ENCODE peak calls at places on chromosome 10, in five cellular contexts. A, G, R, S and F are unnamed samples.

GRCh38 chr10:61554925-61555324 is 101.7 kb upstream of the TMEM26 start:
- DNase-seq in A (no peak), G (no peak), R (no peak), S (no peak), F (no peak)

GRCh38 chr10:112261281-112261822 is 21.8 kb upstream of the TECTB start:
- DNase-seq in A (no peak), G (no peak), R (no peak), S (no peak), F (no peak)

GRCh38 chr10:67607472-67607871 is 88.5 kb downstream of the CTNNA3 start:
- DNase-seq in A (no peak), G (no peak), R (no peak), S (no peak), F (no peak)

GRCh38 chr10:17001961-17002749 is 127.5 kb downstream of the CUBN start:
- DNase-seq in A (no peak), G (no peak), R (no peak), S (no peak), F (no peak)

GRCh38 chr10:86795353-86795752 is 38.9 kb downstream of the BMPR1A start:
- DNase-seq in A (no peak), G (no peak), R (peak), S (peak), F (no peak)

GRCh38 chr10:62046522-62047239 is 145.2 kb downstream of the ARID5B start:
- DNase-seq in A (no peak), G (no peak), R (peak), S (peak), F (no peak)

GRCh38 chr10:100184426-100185219 is 1.2 kb downstream of the ERLIN1 start:
- DNase-seq in A (no peak), G (no peak), R (no peak), S (no peak), F (no peak)

GRCh38 chr10:91901784-91902677 is 7.3 kb downstream of the FGFBP3 start:
- DNase-seq in A (no peak), G (no peak), R (peak), S (peak), F (peak)

GRCh38 chr10:65126288-65126687 is 1605.1 kb downstream of the REEP3 start:
- DNase-seq in A (no peak), G (no peak), R (no peak), S (no peak), F (no peak)

GRCh38 chr10:1574719-1575118 is 162.6 kb downstream of the ADARB2 start:
- DNase-seq in A (no peak), G (no peak), R (no peak), S (no peak), F (no peak)

GRCh38 chr10:3179174-3179573 is 6.6 kb upstream of the PITRM1 start:
- DNase-seq in A (no peak), G (no peak), R (no peak), S (no peak), F (no peak)

GRCh38 chr10:62582804-62583208 is 208.6 kb downstream of the ZNF365 start:
- DNase-seq in A (no peak), G (no peak), R (no peak), S (peak), F (no peak)

GRCh38 chr10:131804551-131805295 is 96.1 kb upstream of the PPP2R2D start:
- DNase-seq in A (no peak), G (no peak), R (no peak), S (no peak), F (no peak)

GRCh38 chr10:86646933-86647332 is 7.4 kb upstream of the OPN4 start:
- DNase-seq in A (no peak), G (no peak), R (no peak), S (no peak), F (no peak)

GRCh38 chr10:85646312-85646711 is 720.3 kb downstream of the GRID1 start:
- DNase-seq in A (no peak), G (no peak), R (peak), S (peak), F (peak)

GRCh38 chr10:46226900-46227558 is 59.8 kb upstream of the ANTXRL start:
- DNase-seq in A (no peak), G (no peak), R (no peak), S (no peak), F (no peak)

GRCh38 chr10:24519950-24520349 is 203.7 kb downstream of the ARHGAP21 start:
- DNase-seq in A (no peak), G (no peak), R (no peak), S (no peak), F (no peak)

GRCh38 chr10:49645417-49646255 is 31.8 kb downstream of the CHAT start:
- DNase-seq in A (no peak), G (no peak), R (no peak), S (no peak), F (no peak)

GRCh38 chr10:3803884-3804741 is 19.1 kb upstream of the KLF6 start:
- DNase-seq in A (no peak), G (no peak), R (no peak), S (no peak), F (no peak)

GRCh38 chr10:124220971-124221355 is 127.6 kb upstream of the CHST15 start:
- DNase-seq in A (no peak), G (no peak), R (no peak), S (no peak), F (no peak)

GRCh38 chr10:7529638-7530037 is 118.8 kb upstream of the SFMBT2 start:
- DNase-seq in A (no peak), G (no peak), R (no peak), S (peak), F (no peak)

GRCh38 chr10:104456817-104457657 is 103.4 kb downstream of the CFAP58 start:
- DNase-seq in A (no peak), G (no peak), R (no peak), S (no peak), F (no peak)

GRCh38 chr10:43862756-43863155 is 214.1 kb upstream of the ZNF32 start:
- DNase-seq in A (no peak), G (no peak), R (no peak), S (peak), F (no peak)

GRCh38 chr10:126895214-126895781 is 9.9 kb upstream of the DOCK1 start:
- DNase-seq in A (no peak), G (no peak), R (no peak), S (no peak), F (no peak)

GRCh38 chr10:71966046-71967004 is 2.1 kb downstream of the CHST3 start:
- DNase-seq in A (no peak), G (no peak), R (no peak), S (peak), F (peak)
- H3K4me3 ChIP-seq in A (peak), G (peak), R (peak), S (peak), F (peak)

GRCh38 chr10:102613286-102613685 is 31.0 kb upstream of the TRIM8 start:
- DNase-seq in A (no peak), G (no peak), R (no peak), S (no peak), F (no peak)
- H3K4me3 ChIP-seq in A (no peak), G (no peak), R (no peak), S (no peak), F (no peak)

DNA sequence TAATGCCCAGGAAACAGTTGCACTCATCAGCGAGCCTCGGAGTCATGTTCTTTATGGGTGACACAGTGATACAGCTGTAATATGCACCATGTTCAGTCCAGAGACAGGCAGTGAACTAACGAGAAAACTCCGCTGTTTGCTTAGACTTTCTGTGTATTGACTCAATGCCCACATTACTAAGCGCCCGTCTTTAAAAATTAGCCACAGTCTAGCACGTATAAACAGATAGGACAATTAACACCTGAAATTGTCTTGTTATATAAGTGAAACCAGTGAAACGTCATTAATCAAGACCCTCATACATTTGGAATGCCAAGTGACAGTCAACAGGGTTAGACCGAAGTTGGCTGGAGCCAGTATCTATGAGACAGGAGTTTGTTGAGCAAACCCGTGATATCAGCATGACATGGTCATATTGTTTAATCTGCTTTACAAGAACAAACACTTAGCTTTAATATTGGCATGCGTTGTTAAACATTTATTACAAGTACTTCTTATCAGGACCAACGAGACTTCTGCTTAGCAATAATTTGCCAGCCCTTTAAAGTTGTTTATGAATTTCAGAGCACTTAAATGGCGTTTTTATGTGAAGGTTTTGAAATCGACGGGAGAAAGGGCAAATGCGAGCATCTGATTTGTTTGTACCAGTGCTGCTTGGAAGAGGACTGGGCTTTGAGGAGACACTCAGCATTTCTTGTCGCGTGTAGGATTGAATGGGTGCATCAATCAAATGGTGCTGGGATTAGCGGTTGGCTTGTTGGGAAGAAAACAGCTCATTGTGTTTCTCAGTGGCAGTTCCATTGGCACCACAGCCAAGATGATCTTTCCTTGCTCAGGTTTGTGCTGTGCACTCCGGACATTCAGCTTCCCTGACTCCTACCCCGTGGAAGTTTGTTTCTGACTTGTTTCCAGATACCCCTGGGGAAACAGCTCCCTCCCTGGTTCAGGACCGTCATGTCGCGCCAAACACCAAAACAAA is 56.3 kb downstream of the CAMK1D start:
- DNase-seq in A (no peak), G (no peak), R (no peak), S (no peak), F (no peak)
- H3K4me3 ChIP-seq in A (no peak), G (no peak), R (no peak), S (no peak), F (no peak)

GRCh38 chr10:11831520-11831951 is 8.4 kb downstream of the PROSER2 start:
- DNase-seq in A (no peak), G (no peak), R (no peak), S (no peak), F (peak)
- H3K4me3 ChIP-seq in A (no peak), G (no peak), R (no peak), S (no peak), F (peak)

GRCh38 chr10:132942101-132942739 is at the start of gene CFAP46:
- DNase-seq in A (peak), G (no peak), R (no peak), S (peak), F (no peak)
- H3K4me3 ChIP-seq in A (peak), G (peak), R (peak), S (peak), F (no peak)

DNA sequence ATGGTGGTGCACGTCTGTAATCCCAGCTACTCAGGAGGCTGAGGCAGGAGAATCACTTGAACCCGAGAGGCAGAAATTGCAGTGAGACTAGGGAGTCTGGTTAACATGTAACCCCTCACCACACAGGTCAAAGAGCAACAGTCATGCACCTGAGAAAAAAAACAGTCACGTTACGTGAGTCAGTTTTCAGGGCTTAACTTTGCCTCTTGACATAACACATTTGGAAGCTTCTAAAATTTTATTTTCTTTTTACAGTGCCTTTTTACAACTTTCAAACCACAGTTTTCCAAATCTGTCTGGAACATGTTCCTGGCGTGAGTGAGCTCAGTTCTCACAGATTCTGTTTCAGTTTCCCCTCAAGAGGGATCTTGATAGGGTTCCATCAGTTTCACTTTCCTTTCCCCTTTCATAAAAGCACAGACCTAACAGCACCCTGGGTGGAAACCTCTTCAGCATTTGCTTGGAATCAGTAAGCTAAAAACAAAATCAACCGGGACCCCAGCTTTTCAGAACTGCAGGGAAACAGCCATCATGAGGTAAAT is 4.4 kb downstream of the IFIT3 start:
- DNase-seq in A (no peak), G (no peak), R (no peak), S (no peak), F (no peak)
- H3K4me3 ChIP-seq in A (peak), G (peak), R (peak), S (peak), F (no peak)

GRCh38 chr10:87816842-87817178 is 1.2 kb downstream of the ATAD1 start:
- DNase-seq in A (no peak), G (no peak), R (no peak), S (no peak), F (no peak)

GRCh38 chr10:87817873-87818504 is at the start of gene ATAD1:
- DNase-seq in A (peak), G (peak), R (peak), S (peak), F (peak)

GRCh38 chr10:87817291-87817872 is 644 bp downstream of the ATAD1 start:
- DNase-seq in A (no peak), G (no peak), R (no peak), S (no peak), F (no peak)

GRCh38 chr10:87818505-87819273 is 663 bp upstream of the ATAD1 start:
- DNase-seq in A (peak), G (no peak), R (no peak), S (no peak), F (peak)

GRCh38 chr10:87816163-87816841 is 1.7 kb downstream of the ATAD1 start:
- DNase-seq in A (no peak), G (no peak), R (no peak), S (no peak), F (no peak)
- H3K4me3 ChIP-seq in A (peak), G (no peak), R (peak), S (peak), F (peak)

DNA sequence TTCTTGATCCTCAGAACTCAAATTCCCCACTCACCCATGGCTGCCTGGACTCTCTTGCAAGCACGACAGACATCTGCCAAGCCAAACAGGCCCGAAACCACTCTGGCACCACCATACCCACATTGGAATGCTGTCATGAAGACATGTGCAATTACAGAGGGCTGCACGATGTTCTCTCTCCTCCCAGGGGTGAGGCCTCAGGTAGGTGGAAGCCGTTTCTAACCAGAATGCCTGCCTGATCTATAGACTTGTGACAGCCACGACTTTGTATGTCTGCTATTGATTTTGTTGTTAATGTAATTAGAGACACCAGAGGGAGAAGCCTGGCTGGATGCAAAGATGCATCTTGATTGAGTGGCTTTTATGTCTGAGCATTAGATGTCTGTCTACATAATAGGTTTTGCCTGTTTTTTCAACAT is 4.0 kb downstream of the BAMBI start:
- DNase-seq in A (no peak), G (no peak), R (no peak), S (peak), F (no peak)
- H3K4me3 ChIP-seq in A (peak), G (no peak), R (no peak), S (no peak), F (no peak)